ENCODE peak calls at places on chromosomes 7 and 10, in nine cellular contexts. V, X, W, R, E, A, G, O and F are unnamed samples.

GRCh38 chr10:97689637-97690036 is 2.6 kb upstream of the AVPI1 start:
- DNase-seq in V (peak), X (no peak), W (no peak), R (peak), E (no peak), A (peak), G (no peak), O (peak), F (peak)

GRCh38 chr7:16916111-16916639 is 34.4 kb upstream of the AGR3 start:
- DNase-seq in V (peak), X (no peak), W (no peak), R (no peak), E (no peak), A (no peak), G (no peak), O (peak), F (peak)

GRCh38 chr10:124906551-124907001 is 35.3 kb upstream of the ZRANB1 start:
- DNase-seq in V (peak), X (no peak), W (no peak), R (no peak), E (no peak), A (peak), G (peak), O (peak), F (no peak)

GRCh38 chr7:13988011-13988410 is 1.5 kb downstream of the ETV1 start:
- DNase-seq in V (peak), X (no peak), W (no peak), R (no peak), E (no peak), A (no peak), G (no peak), O (peak), F (peak)

GRCh38 chr7:98755138-98755898 is 114.5 kb downstream of the TMEM130 start:
- DNase-seq in V (no peak), X (no peak), W (no peak), R (no peak), E (peak), A (peak), G (no peak), O (no peak), F (no peak)

GRCh38 chr10:75512534-75512933 is 81.1 kb downstream of the LRMDA start:
- DNase-seq in V (peak), X (peak), W (no peak), R (no peak), E (no peak), A (no peak), G (no peak), O (no peak), F (peak)

GRCh38 chr7:99362801-99363200 is 11.7 kb upstream of the ARPC1B start:
- DNase-seq in V (peak), X (no peak), W (no peak), R (no peak), E (no peak), A (peak), G (no peak), O (peak), F (no peak)

GRCh38 chr10:50561816-50562215 is 61.9 kb downstream of the SGMS1 start:
- DNase-seq in V (no peak), X (no peak), W (no peak), R (peak), E (no peak), A (peak), G (no peak), O (no peak), F (peak)

GRCh38 chr7:127081539-127081938 is 171.2 kb downstream of the GRM8 start:
- DNase-seq in V (no peak), X (no peak), W (no peak), R (no peak), E (no peak), A (no peak), G (no peak), O (no peak), F (no peak)

GRCh38 chr7:122460936-122461335 is 156.4 kb upstream of the FEZF1 start:
- DNase-seq in V (no peak), X (no peak), W (no peak), R (no peak), E (no peak), A (no peak), G (no peak), O (no peak), F (no peak)

GRCh38 chr10:48598243-48598935 is 6.5 kb downstream of the ARHGAP22 start:
- DNase-seq in V (no peak), X (no peak), W (no peak), R (no peak), E (no peak), A (no peak), G (no peak), O (no peak), F (no peak)

GRCh38 chr7:13288516-13288915 is 601.1 kb downstream of the ARL4A start:
- DNase-seq in V (no peak), X (no peak), W (no peak), R (no peak), E (no peak), A (no peak), G (no peak), O (no peak), F (peak)

GRCh38 chr7:14507617-14508016 is 394.9 kb downstream of the DGKB start:
- DNase-seq in V (peak), X (peak), W (peak), R (no peak), E (no peak), A (no peak), G (peak), O (no peak), F (peak)

GRCh38 chr7:142375710-142376313 is 118.0 kb upstream of the PRSS58 start:
- DNase-seq in V (no peak), X (no peak), W (no peak), R (no peak), E (no peak), A (no peak), G (no peak), O (peak), F (peak)

GRCh38 chr10:122911889-122912484 is 1.6 kb downstream of the FAM24A start:
- DNase-seq in V (peak), X (no peak), W (no peak), R (peak), E (no peak), A (peak), G (no peak), O (peak), F (peak)

GRCh38 chr7:3187378-3188040 is 113.5 kb upstream of the SDK1 start:
- DNase-seq in V (peak), X (no peak), W (no peak), R (no peak), E (no peak), A (no peak), G (no peak), O (no peak), F (no peak)

GRCh38 chr7:2613113-2613925 is 18.5 kb upstream of the TTYH3 start:
- DNase-seq in V (no peak), X (no peak), W (no peak), R (no peak), E (no peak), A (peak), G (no peak), O (no peak), F (no peak)

GRCh38 chr10:110916554-110917346 is 2.2 kb downstream of the BBIP1 start:
- DNase-seq in V (peak), X (peak), W (no peak), R (no peak), E (no peak), A (peak), G (no peak), O (peak), F (no peak)

GRCh38 chr7:43248961-43249807 is 136.7 kb downstream of the HECW1 start:
- DNase-seq in V (peak), X (no peak), W (no peak), R (peak), E (no peak), A (peak), G (no peak), O (peak), F (peak)

GRCh38 chr10:71244638-71245419 is 32.5 kb downstream of the UNC5B start:
- DNase-seq in V (peak), X (no peak), W (peak), R (no peak), E (peak), A (peak), G (no peak), O (peak), F (no peak)

GRCh38 chr10:60430017-60430416 is 40.3 kb upstream of the ANK3 start:
- DNase-seq in V (peak), X (peak), W (no peak), R (no peak), E (no peak), A (peak), G (no peak), O (peak), F (peak)

GRCh38 chr10:60353519-60354258 is 36.0 kb downstream of the ANK3 start:
- DNase-seq in V (peak), X (no peak), W (peak), R (no peak), E (peak), A (peak), G (peak), O (peak), F (no peak)

GRCh38 chr7:32298403-32299132 is 191.6 kb downstream of the LSM5 start:
- DNase-seq in V (no peak), X (no peak), W (peak), R (peak), E (peak), A (peak), G (no peak), O (no peak), F (peak)

DNA sequence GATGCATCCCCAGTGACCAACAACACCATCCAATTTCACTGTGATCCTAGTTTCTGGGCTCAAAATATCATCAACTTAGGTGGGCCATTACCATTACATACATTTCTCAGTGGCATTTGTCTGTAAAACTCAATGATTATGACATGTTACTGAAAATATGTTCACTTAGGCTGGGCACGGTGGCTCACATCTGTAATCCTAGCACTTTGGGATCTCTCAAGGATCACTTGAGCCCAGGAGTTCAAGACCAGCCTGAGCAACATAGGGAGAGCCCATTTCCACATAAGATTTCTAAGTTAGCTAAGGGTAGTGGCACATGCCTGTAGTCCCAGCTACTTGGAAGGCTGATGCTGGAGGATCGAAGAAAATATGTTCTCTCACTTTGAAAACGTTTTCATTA is 91.0 kb downstream of the TRIM24 start:
- DNase-seq in V (no peak), X (no peak), W (no peak), R (no peak), E (no peak), A (no peak), G (no peak), O (no peak), F (no peak)
- TF ChIP-seq CTCF in V (no peak), X (no peak), W (no peak), R (no peak), E (no peak), A (no peak), G (no peak), O (no peak), F (no peak)

DNA sequence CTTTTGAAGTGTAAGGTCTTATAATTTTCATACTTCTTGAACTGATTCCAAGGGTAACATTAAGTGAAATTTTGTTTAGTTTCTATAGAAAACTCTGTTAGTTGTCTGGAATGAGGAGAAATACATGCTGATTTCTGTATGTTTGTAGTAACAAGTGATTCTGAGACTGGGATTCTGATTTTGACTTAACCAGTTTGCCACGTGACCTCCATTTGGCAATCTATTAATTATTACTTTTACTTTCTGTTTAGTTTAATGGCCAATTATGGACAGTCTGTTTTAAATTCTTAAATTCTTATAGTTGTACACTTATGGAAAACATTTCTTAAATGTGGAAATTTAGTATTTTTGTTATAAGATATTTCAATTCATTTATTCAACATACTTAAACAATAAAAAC is 163.1 kb downstream of the ADK start:
- DNase-seq in V (no peak), X (no peak), W (no peak), R (no peak), E (no peak), A (no peak), G (no peak), O (no peak), F (no peak)
- H3K4me3 ChIP-seq in V (no peak), X (no peak), W (no peak), R (no peak), E (peak), A (no peak), G (no peak), O (no peak), F (no peak)

GRCh38 chr7:112079671-112080070 is 126.5 kb downstream of the DOCK4 start:
- DNase-seq in V (no peak), X (no peak), W (no peak), R (no peak), E (no peak), A (peak), G (no peak), O (peak), F (no peak)
- TF ChIP-seq CTCF in V (peak), X (peak), W (peak), R (no peak), E (peak), A (peak), G (no peak), O (peak), F (no peak)

DNA sequence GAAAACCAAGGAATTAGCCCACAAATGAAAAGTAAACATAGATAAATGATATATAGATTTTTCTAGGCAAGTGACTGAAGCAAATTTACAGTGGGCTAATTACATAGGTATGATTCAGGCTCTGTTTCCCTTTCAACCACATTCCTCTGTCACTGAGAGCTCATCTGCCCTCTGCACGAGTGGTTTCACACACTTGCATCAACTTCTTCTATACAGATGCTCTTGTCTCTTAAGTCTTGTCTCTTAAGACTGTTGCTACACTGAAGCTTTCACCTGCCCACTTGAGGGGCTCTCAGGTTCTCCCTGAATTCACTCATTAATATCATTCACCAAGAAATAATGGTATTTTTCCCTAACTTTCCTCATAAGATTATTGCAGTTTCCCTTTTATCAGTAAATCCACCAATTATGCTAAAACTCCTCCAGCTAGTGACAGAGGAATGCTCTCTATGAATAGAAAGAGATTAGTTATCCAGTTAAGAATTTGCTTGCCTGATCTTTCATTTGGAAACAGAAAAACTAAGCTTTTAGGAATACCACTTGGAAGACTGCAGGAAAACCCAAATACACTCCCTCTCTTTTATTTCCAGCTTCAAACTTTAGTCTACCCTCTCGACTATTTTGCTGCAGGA is 95.7 kb downstream of the ELAPOR2 start:
- DNase-seq in V (peak), X (no peak), W (no peak), R (no peak), E (no peak), A (no peak), G (no peak), O (no peak), F (no peak)
- H3K4me3 ChIP-seq in V (no peak), X (no peak), W (no peak), R (no peak), E (no peak), A (no peak), G (no peak), O (no peak), F (no peak)